ENCODE peak calls at places on chromosomes 13 and 19, in seven cellular contexts. X is neural progenitor cell, M is trophoblast cell, E is fibroblast of lung, G is endothelial cell of umbilical vein, I is HCT116, V is mesenchymal stem cell. U is an unnamed sample.

GRCh38 chr13:77733674-77734073 is 36.2 kb downstream of the SLAIN1 start:
- DNase-seq in M (no peak), G (no peak), I (no peak), E (no peak), X (no peak), V (no peak), U (no peak)

GRCh38 chr13:94706101-94706853 is 6.1 kb downstream of the SOX21 start:
- DNase-seq in I (no peak), X (peak), E (no peak), M (no peak), V (no peak), G (no peak), U (no peak)

GRCh38 chr13:98944336-98944735 is 33.5 kb downstream of the DOCK9 start:
- DNase-seq in E (no peak), I (no peak), G (no peak), V (no peak), X (no peak), M (no peak), U (no peak)

GRCh38 chr19:58460039-58460438 is 6.8 kb upstream of the ZNF324 start:
- DNase-seq in G (no peak), M (peak), X (no peak), E (no peak), V (no peak), I (no peak), U (no peak)

GRCh38 chr19:36652958-36653357 is 13.7 kb downstream of the ZNF461 start:
- DNase-seq in M (no peak), I (no peak), X (no peak), E (no peak), V (no peak), G (no peak), U (no peak)

GRCh38 chr19:38898788-38899446 is 501 bp downstream of the SIRT2 start:
- DNase-seq in M (no peak), X (peak), V (peak), I (no peak), G (no peak), E (peak), U (peak)

GRCh38 chr13:28597641-28598040 is 61.3 kb upstream of the POMP start:
- DNase-seq in I (no peak), V (peak), G (no peak), E (no peak), M (no peak), X (no peak), U (no peak)

GRCh38 chr19:54631489-54631888 is 1.2 kb downstream of the LILRB1 start:
- DNase-seq in G (no peak), E (no peak), M (no peak), I (no peak), V (no peak), X (no peak), U (no peak)

GRCh38 chr13:109869312-109870237 is 83.2 kb upstream of the IRS2 start:
- DNase-seq in I (no peak), G (peak), X (no peak), V (no peak), E (peak), M (peak), U (no peak)

GRCh38 chr13:19864018-19864338 is 529 bp upstream of the ZMYM5 start:
- DNase-seq in I (no peak), V (peak), E (peak), M (peak), X (no peak), G (peak), U (peak)

GRCh38 chr13:51849145-51850101 is 4.4 kb upstream of the TMEM272 start:
- DNase-seq in G (no peak), M (peak), X (peak), I (peak), E (peak), V (peak), U (peak)

GRCh38 chr19:8147579-8147978 is 1.8 kb downstream of the FBN3 start:
- DNase-seq in V (no peak), E (no peak), M (no peak), I (no peak), G (no peak), X (no peak), U (no peak)

GRCh38 chr13:74073231-74073630 is 61.0 kb downstream of the KLF12 start:
- DNase-seq in E (no peak), X (no peak), M (no peak), V (no peak), G (peak), I (no peak), U (no peak)

GRCh38 chr19:43555185-43555770 is 20.0 kb downstream of the XRCC1 start:
- DNase-seq in M (peak), I (no peak), G (peak), V (peak), E (peak), X (peak), U (peak)

GRCh38 chr13:46339035-46339666 is 47.9 kb downstream of the RUBCNL start:
- DNase-seq in E (peak), X (no peak), G (no peak), V (no peak), M (peak), I (no peak), U (no peak)

GRCh38 chr13:47726394-47726793 is 274.7 kb downstream of the SUCLA2 start:
- DNase-seq in X (no peak), E (no peak), M (peak), V (no peak), G (no peak), I (no peak), U (no peak)

GRCh38 chr13:24083722-24084421 is 76.6 kb upstream of the SPATA13 start:
- DNase-seq in M (peak), G (no peak), I (no peak), E (no peak), X (peak), V (no peak), U (no peak)

GRCh38 chr13:33366469-33367062 is 81.0 kb upstream of the STARD13 start:
- DNase-seq in I (no peak), M (no peak), X (no peak), G (no peak), E (no peak), V (no peak), U (no peak)

GRCh38 chr13:76286178-76286577 is 600.0 kb downstream of the KCTD12 start:
- DNase-seq in M (no peak), I (no peak), G (no peak), V (peak), E (peak), X (no peak), U (no peak)

GRCh38 chr13:40026174-40026585 is 370.7 kb downstream of the COG6 start:
- DNase-seq in E (peak), M (no peak), G (no peak), I (no peak), X (no peak), V (no peak), U (no peak)

GRCh38 chr19:16444273-16444597 is 27.5 kb downstream of the EPS15L1 start:
- DNase-seq in E (no peak), G (no peak), I (no peak), V (no peak), M (no peak), X (no peak), U (peak)

GRCh38 chr19:16446108-16447014 is 25.4 kb downstream of the EPS15L1 start:
- DNase-seq in X (no peak), I (no peak), V (no peak), E (no peak), M (no peak), G (peak), U (peak)

GRCh38 chr19:16445238-16446107 is 26.3 kb downstream of the EPS15L1 start:
- DNase-seq in G (no peak), X (no peak), V (peak), E (peak), M (peak), I (no peak), U (peak)

GRCh38 chr19:16442386-16443276 is 29.1 kb downstream of the EPS15L1 start:
- DNase-seq in M (no peak), I (no peak), X (peak), E (no peak), V (no peak), G (peak), U (peak)

DNA sequence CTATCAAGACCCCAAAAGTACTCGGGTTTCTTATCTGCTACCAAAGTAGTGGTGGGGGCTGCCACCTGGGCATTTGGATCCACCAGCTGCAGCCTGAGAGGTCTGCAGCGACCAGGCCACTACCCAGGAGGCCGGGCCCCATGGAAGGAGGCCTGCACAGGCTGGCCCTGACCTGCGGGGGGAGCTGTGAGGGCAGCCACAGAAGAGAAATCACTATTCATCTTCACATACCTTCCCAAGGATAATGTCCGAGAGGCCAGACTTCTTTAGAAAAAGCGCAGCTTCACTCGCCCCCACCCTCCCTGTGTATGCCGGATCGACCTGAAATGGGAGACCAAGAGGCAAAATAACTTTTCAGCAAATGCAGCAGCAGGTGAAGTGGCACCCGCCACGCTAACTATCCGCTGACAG is 30.1 kb downstream of the EPS15L1 start:
- DNase-seq in X (peak), V (peak), G (peak), I (no peak), M (peak), E (no peak), U (peak)
- H3K9ac ChIP-seq in X (peak), V (no peak), G (no peak), I (no peak), M (no peak), E (no peak), U (peak)

GRCh38 chr13:111211789-111212516 is 96.8 kb downstream of the ARHGEF7 start:
- DNase-seq in I (no peak), G (peak), M (peak), X (peak), E (peak), V (peak), U (no peak)

GRCh38 chr13:111209613-111210012 is 94.5 kb downstream of the ARHGEF7 start:
- DNase-seq in X (no peak), I (no peak), E (no peak), G (no peak), V (no peak), M (no peak), U (no peak)

GRCh38 chr13:111210082-111210481 is 95.0 kb downstream of the ARHGEF7 start:
- DNase-seq in E (no peak), G (no peak), M (no peak), X (peak), V (no peak), I (no peak), U (no peak)

GRCh38 chr13:111210945-111211469 is 95.9 kb downstream of the ARHGEF7 start:
- DNase-seq in M (peak), E (no peak), V (peak), G (no peak), X (no peak), I (no peak), U (no peak)

DNA sequence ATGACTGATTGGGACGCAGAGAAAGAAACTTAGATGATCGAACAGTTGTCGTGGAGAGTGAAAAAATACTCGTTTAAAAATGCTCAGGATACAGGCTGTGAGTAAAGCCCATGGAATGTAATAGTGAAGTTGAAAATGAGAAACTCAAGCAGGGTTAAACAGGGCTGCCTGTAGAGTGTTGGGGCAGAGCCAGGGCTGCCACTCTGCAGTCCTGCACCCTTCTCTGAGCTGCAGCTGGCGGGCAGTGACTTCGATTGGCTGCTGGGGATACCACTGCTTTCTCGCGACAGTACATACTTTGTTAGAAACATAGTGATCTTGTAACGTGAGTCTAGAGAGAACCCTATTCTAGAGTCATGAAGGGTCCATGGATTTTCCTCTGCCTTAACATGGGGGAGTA is 95.4 kb downstream of the ARHGEF7 start:
- DNase-seq in E (peak), M (peak), I (no peak), G (peak), X (peak), V (peak), U (no peak)
- H2AFZ ChIP-seq in E (no peak), M (no peak), I (no peak), G (no peak), X (no peak), V (no peak), U (no peak)

DNA sequence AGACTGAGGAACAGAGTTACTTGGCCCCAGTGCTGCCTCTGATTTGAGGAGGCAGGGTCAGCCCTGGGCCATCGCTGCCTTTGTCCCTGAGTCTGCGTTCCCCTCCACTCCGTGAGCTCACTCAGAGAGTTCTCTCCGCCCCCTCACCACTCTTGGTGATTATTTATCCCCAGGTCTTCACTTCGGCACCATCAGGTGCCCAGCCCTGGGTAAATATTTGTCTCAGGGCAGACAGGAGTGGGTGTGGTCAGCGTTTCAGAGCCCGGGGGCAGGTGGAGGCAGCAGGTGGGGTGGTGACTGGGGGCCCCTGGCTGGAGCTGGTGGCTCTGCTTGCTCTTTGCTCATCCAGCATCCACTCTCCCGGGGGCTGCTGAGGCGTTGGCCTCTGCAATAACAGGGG is 20.6 kb downstream of the PPP1R37 start:
- DNase-seq in V (no peak), M (no peak), G (no peak), I (no peak), X (no peak), E (no peak), U (no peak)
- H3K27ac ChIP-seq in V (no peak), M (no peak), G (no peak), I (no peak), X (no peak), E (no peak), U (no peak)

DNA sequence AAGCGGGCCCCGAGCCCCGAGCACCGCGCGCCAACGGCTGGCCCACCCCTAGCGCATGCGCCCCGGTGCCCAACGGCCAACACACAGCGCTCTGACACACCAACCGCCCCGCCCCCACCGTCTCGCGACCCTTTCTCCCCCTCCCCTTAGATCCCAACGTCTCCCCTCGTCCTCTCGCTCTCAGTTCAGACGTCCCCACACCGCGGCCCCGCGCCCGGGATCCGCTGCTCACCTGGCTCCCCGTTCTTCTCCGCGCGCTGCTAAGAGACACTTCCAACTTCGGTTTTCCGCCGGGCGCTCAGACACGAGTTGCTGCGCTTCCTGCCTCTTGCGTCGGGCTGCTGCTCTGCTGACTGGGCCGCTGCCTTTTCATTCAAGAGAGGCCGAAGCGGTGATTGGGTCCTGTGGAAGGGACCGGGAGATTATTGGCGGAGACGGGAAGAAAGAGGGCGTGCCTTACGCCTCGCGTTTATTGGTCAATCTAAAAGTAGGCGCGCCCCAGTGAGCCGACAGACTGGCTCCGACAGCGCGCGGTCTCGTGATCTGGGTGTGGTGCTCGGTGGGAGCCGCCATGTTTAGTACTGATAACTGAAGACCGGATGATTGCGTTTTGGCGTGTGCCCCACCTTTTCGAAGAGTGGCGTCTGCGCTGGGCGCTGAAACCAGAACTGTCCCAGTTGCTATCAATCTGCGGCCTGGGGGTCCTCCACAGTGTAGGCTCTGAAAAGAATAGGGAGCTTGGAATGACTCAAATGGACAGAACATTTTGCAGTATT is at the start of gene DDX39A:
- DNase-seq in E (peak), V (peak), I (peak), X (peak), M (peak), G (peak), U (peak)
- H3K9ac ChIP-seq in E (peak), V (peak), I (peak), X (peak), M (peak), G (peak), U (peak)

U was measured in Karpas-422.